ENCODE peak calls at places on chromosomes 16 and 17, in seven cellular contexts. One of them, this sample, is unnamed.

GRCh38 chr17:31404028-31404949 is 12.8 kb downstream of the RAB11FIP4 start:
- DNase-seq in GM12891: no peak
- DNase-seq in K562: no peak
- DNase-seq in H1: no peak
- DNase-seq in HepG2: no peak
- DNase-seq in SK-N-SH: no peak
- DNase-seq in GM12878: no peak
- DNase-seq in this sample: no peak

GRCh38 chr17:47875586-47875985 is 20.4 kb upstream of the SP2 start:
- DNase-seq in GM12891: no peak
- DNase-seq in K562: no peak
- DNase-seq in H1: no peak
- DNase-seq in HepG2: no peak
- DNase-seq in SK-N-SH: no peak
- DNase-seq in GM12878: no peak
- DNase-seq in this sample: no peak

GRCh38 chr16:46949216-46949892 is 24.1 kb downstream of the DNAJA2 start:
- DNase-seq in GM12891: no peak
- DNase-seq in K562: no peak
- DNase-seq in H1: no peak
- DNase-seq in HepG2: no peak
- DNase-seq in SK-N-SH: no peak
- DNase-seq in GM12878: no peak
- DNase-seq in this sample: no peak

GRCh38 chr16:28823291-28823718 is 506 bp downstream of the ATXN2L start:
- DNase-seq in GM12891: no peak
- DNase-seq in K562: no peak
- DNase-seq in H1: no peak
- DNase-seq in HepG2: no peak
- DNase-seq in SK-N-SH: no peak
- DNase-seq in GM12878: no peak
- DNase-seq in this sample: no peak

GRCh38 chr17:83196973-83197880 is 117.8 kb downstream of the METRNL start:
- DNase-seq in GM12891: no peak
- DNase-seq in K562: no peak
- DNase-seq in H1: no peak
- DNase-seq in HepG2: no peak
- DNase-seq in SK-N-SH: no peak
- DNase-seq in GM12878: no peak
- DNase-seq in this sample: no peak

GRCh38 chr16:56935201-56935600 is 3.3 kb downstream of the HERPUD1 start:
- DNase-seq in GM12891: no peak
- DNase-seq in K562: no peak
- DNase-seq in H1: no peak
- DNase-seq in HepG2: no peak
- DNase-seq in SK-N-SH: no peak
- DNase-seq in GM12878: no peak
- DNase-seq in this sample: no peak

GRCh38 chr16:52034830-52035229 is 512.1 kb downstream of the TOX3 start:
- DNase-seq in GM12891: no peak
- DNase-seq in K562: no peak
- DNase-seq in H1: no peak
- DNase-seq in HepG2: no peak
- DNase-seq in SK-N-SH: no peak
- DNase-seq in GM12878: no peak
- DNase-seq in this sample: no peak

GRCh38 chr16:1201444-1201843 is 23.6 kb downstream of the TPSG1 start:
- DNase-seq in GM12891: no peak
- DNase-seq in K562: no peak
- DNase-seq in H1: no peak
- DNase-seq in HepG2: no peak
- DNase-seq in SK-N-SH: no peak
- DNase-seq in GM12878: no peak
- DNase-seq in this sample: no peak

GRCh38 chr17:35224436-35224835 is 18.4 kb upstream of the SLFN5 start:
- DNase-seq in GM12891: no peak
- DNase-seq in K562: no peak
- DNase-seq in H1: no peak
- DNase-seq in HepG2: no peak
- DNase-seq in SK-N-SH: no peak
- DNase-seq in GM12878: no peak
- DNase-seq in this sample: no peak

GRCh38 chr17:48598727-48599126 is 5.1 kb upstream of the HOXB5 start:
- DNase-seq in GM12891: no peak
- DNase-seq in K562: no peak
- DNase-seq in H1: no peak
- DNase-seq in HepG2: no peak
- DNase-seq in SK-N-SH: no peak
- DNase-seq in GM12878: no peak
- DNase-seq in this sample: no peak

GRCh38 chr17:27217631-27218030 is 76.3 kb upstream of the WSB1 start:
- DNase-seq in GM12891: no peak
- DNase-seq in K562: no peak
- DNase-seq in H1: no peak
- DNase-seq in HepG2: no peak
- DNase-seq in SK-N-SH: no peak
- DNase-seq in GM12878: peak; percentile 89
- DNase-seq in this sample: no peak

GRCh38 chr17:20121359-20122235 is 112.4 kb downstream of the SPECC1 start:
- DNase-seq in GM12891: peak; percentile 46
- DNase-seq in K562: peak; percentile 59
- DNase-seq in H1: peak; percentile 89
- DNase-seq in HepG2: peak; percentile 50
- DNase-seq in SK-N-SH: peak; percentile 76
- DNase-seq in GM12878: peak; percentile 23
- DNase-seq in this sample: peak; percentile 46

GRCh38 chr16:71933913-71934696 is 38.8 kb downstream of the IST1 start:
- DNase-seq in GM12891: no peak
- DNase-seq in K562: no peak
- DNase-seq in H1: no peak
- DNase-seq in HepG2: no peak
- DNase-seq in SK-N-SH: no peak
- DNase-seq in GM12878: no peak
- DNase-seq in this sample: no peak

GRCh38 chr17:1005361-1005946 is 8.5 kb downstream of the TIMM22 start:
- DNase-seq in GM12891: no peak
- DNase-seq in K562: no peak
- DNase-seq in H1: no peak
- DNase-seq in HepG2: no peak
- DNase-seq in SK-N-SH: peak; percentile 44
- DNase-seq in GM12878: no peak
- DNase-seq in this sample: no peak

GRCh38 chr17:45730192-45730591 is 53.9 kb upstream of the CRHR1 start:
- DNase-seq in GM12891: no peak
- DNase-seq in K562: no peak
- DNase-seq in H1: no peak
- DNase-seq in HepG2: no peak
- DNase-seq in SK-N-SH: no peak
- DNase-seq in GM12878: no peak
- DNase-seq in this sample: no peak

GRCh38 chr17:75064867-75065561 is 18.0 kb downstream of the KCTD2 start:
- DNase-seq in GM12891: no peak
- DNase-seq in K562: no peak
- DNase-seq in H1: no peak
- DNase-seq in HepG2: no peak
- DNase-seq in SK-N-SH: no peak
- DNase-seq in GM12878: no peak
- DNase-seq in this sample: no peak

GRCh38 chr17:6458416-6458950 is 14.2 kb downstream of the PIMREG start:
- DNase-seq in GM12891: no peak
- DNase-seq in K562: no peak
- DNase-seq in H1: no peak
- DNase-seq in HepG2: no peak
- DNase-seq in SK-N-SH: no peak
- DNase-seq in GM12878: no peak
- DNase-seq in this sample: no peak

GRCh38 chr17:33560165-33560564 is 267.1 kb upstream of the ASIC2 start:
- DNase-seq in GM12891: no peak
- DNase-seq in K562: no peak
- DNase-seq in H1: no peak
- DNase-seq in HepG2: no peak
- DNase-seq in SK-N-SH: no peak
- DNase-seq in GM12878: no peak
- DNase-seq in this sample: no peak

GRCh38 chr17:53626286-53626685 is 196.4 kb upstream of the KIF2B start:
- DNase-seq in GM12891: no peak
- DNase-seq in K562: peak; percentile 23
- DNase-seq in H1: no peak
- DNase-seq in HepG2: no peak
- DNase-seq in SK-N-SH: no peak
- DNase-seq in GM12878: no peak
- DNase-seq in this sample: no peak

GRCh38 chr17:31593806-31594205 is 202.3 kb downstream of the RAB11FIP4 start:
- DNase-seq in GM12891: no peak
- DNase-seq in K562: no peak
- DNase-seq in H1: no peak
- DNase-seq in HepG2: no peak
- DNase-seq in SK-N-SH: no peak
- DNase-seq in GM12878: no peak
- DNase-seq in this sample: no peak

GRCh38 chr17:72393553-72393952 is 272.7 kb downstream of the SOX9 start:
- DNase-seq in GM12891: no peak
- DNase-seq in K562: no peak
- DNase-seq in H1: no peak
- DNase-seq in HepG2: no peak
- DNase-seq in SK-N-SH: no peak
- DNase-seq in GM12878: no peak
- DNase-seq in this sample: no peak
- TF ChIP-seq TAF1 in GM12891: no peak
- TF ChIP-seq TAF1 in K562: no peak
- TF ChIP-seq TAF1 in H1: no peak
- TF ChIP-seq TAF1 in HepG2: no peak
- TF ChIP-seq TAF1 in SK-N-SH: no peak
- TF ChIP-seq TAF1 in GM12878: no peak
- TF ChIP-seq TAF1 in this sample: no peak

GRCh38 chr16:67441289-67441753 is 10.4 kb downstream of the HSD11B2 start:
- DNase-seq in GM12891: no peak
- DNase-seq in K562: no peak
- DNase-seq in H1: no peak
- DNase-seq in HepG2: no peak
- DNase-seq in SK-N-SH: no peak
- DNase-seq in GM12878: no peak
- DNase-seq in this sample: no peak

GRCh38 chr16:67442581-67443255 is 11.8 kb downstream of the HSD11B2 start:
- DNase-seq in GM12891: no peak
- DNase-seq in K562: no peak
- DNase-seq in H1: no peak
- DNase-seq in HepG2: no peak
- DNase-seq in SK-N-SH: peak; percentile 60
- DNase-seq in GM12878: no peak
- DNase-seq in this sample: no peak

GRCh38 chr16:67444259-67445125 is 13.6 kb downstream of the HSD11B2 start:
- DNase-seq in GM12891: no peak
- DNase-seq in K562: no peak
- DNase-seq in H1: no peak
- DNase-seq in HepG2: no peak
- DNase-seq in SK-N-SH: no peak
- DNase-seq in GM12878: no peak
- DNase-seq in this sample: no peak

GRCh38 chr16:67443299-67443698 is 12.4 kb downstream of the HSD11B2 start:
- DNase-seq in GM12891: no peak
- DNase-seq in K562: no peak
- DNase-seq in H1: no peak
- DNase-seq in HepG2: no peak
- DNase-seq in SK-N-SH: no peak
- DNase-seq in GM12878: no peak
- DNase-seq in this sample: no peak

GRCh38 chr16:67441907-67442306 is 11.0 kb downstream of the HSD11B2 start:
- DNase-seq in GM12891: no peak
- DNase-seq in K562: no peak
- DNase-seq in H1: no peak
- DNase-seq in HepG2: no peak
- DNase-seq in SK-N-SH: no peak
- DNase-seq in GM12878: no peak
- DNase-seq in this sample: no peak
- TF ChIP-seq POLR2AphosphoS5 in GM12891: no peak
- TF ChIP-seq POLR2AphosphoS5 in K562: no peak
- TF ChIP-seq POLR2AphosphoS5 in H1: no peak
- TF ChIP-seq POLR2AphosphoS5 in HepG2: no peak
- TF ChIP-seq POLR2AphosphoS5 in SK-N-SH: no peak
- TF ChIP-seq POLR2AphosphoS5 in GM12878: no peak
- TF ChIP-seq POLR2AphosphoS5 in this sample: no peak

GRCh38 chr17:55577011-55577586 is 65.8 kb upstream of the SMIM36 start:
- DNase-seq in GM12891: no peak
- DNase-seq in K562: no peak
- DNase-seq in H1: no peak
- DNase-seq in HepG2: no peak
- DNase-seq in SK-N-SH: no peak
- DNase-seq in GM12878: peak; percentile 35
- DNase-seq in this sample: no peak
- TF ChIP-seq TAF1 in GM12891: no peak
- TF ChIP-seq TAF1 in K562: no peak
- TF ChIP-seq TAF1 in H1: no peak
- TF ChIP-seq TAF1 in HepG2: no peak
- TF ChIP-seq TAF1 in SK-N-SH: no peak
- TF ChIP-seq TAF1 in GM12878: no peak
- TF ChIP-seq TAF1 in this sample: no peak

GRCh38 chr16:102060-102855 is 24.2 kb downstream of the MPG start:
- DNase-seq in GM12891: no peak
- DNase-seq in K562: no peak
- DNase-seq in H1: no peak
- DNase-seq in HepG2: no peak
- DNase-seq in SK-N-SH: no peak
- DNase-seq in GM12878: no peak
- DNase-seq in this sample: no peak
- TF ChIP-seq POLR2AphosphoS5 in GM12891: no peak
- TF ChIP-seq POLR2AphosphoS5 in K562: no peak
- TF ChIP-seq POLR2AphosphoS5 in H1: no peak
- TF ChIP-seq POLR2AphosphoS5 in HepG2: no peak
- TF ChIP-seq POLR2AphosphoS5 in SK-N-SH: no peak
- TF ChIP-seq POLR2AphosphoS5 in GM12878: no peak
- TF ChIP-seq POLR2AphosphoS5 in this sample: no peak

GRCh38 chr16:53372942-53373871 is 61.1 kb upstream of the RBL2 start:
- DNase-seq in GM12891: peak; percentile 43
- DNase-seq in K562: peak; percentile 28
- DNase-seq in H1: peak; percentile 87
- DNase-seq in HepG2: no peak
- DNase-seq in SK-N-SH: peak; percentile 53
- DNase-seq in GM12878: no peak
- DNase-seq in this sample: no peak
- TF ChIP-seq TAF1 in GM12891: no peak
- TF ChIP-seq TAF1 in K562: no peak
- TF ChIP-seq TAF1 in H1: no peak
- TF ChIP-seq TAF1 in HepG2: no peak
- TF ChIP-seq TAF1 in SK-N-SH: no peak
- TF ChIP-seq TAF1 in GM12878: no peak
- TF ChIP-seq TAF1 in this sample: no peak